ENCODE peak calls at places on chromosome 1, in ten cellular contexts. N is ovary; J is D341Med; C is left ventricle myocardium inferior; Z is AG04450; T is stimulated activated CD4-positive, alpha-beta T cell treated with anti-CD3 and anti-CD28 coated beads, Interleukin-12 subunit alpha, Interleukin-12 subunit beta, amount 100 ng/mL, for 24 hours; R is glomerular endothelial cell; I is T-helper 1 cell; K is GM23338; D is activated CD4-positive, alpha-beta T cell treated with anti-CD3 and anti-CD28 coated beads, Interleukin-2, amount 10 ng/mL, durations not matched to agents 7 days and 5 days. A is an unnamed sample.

GRCh38 chr1:152107984-152108898 is 7.0 kb downstream of the TCHH start:
- DNase-seq in N (no peak), J (no peak), C (peak; percentile 23), Z (no peak), T (no peak), R (peak; percentile 12), I (no peak), K (peak; percentile 78), D (no peak), A (no peak)

GRCh38 chr1:203590559-203590958 is 36.1 kb upstream of the ATP2B4 start:
- DNase-seq in N (no peak), J (no peak), C (no peak), Z (no peak), T (no peak), R (no peak), I (no peak), K (no peak), D (no peak), A (no peak)

GRCh38 chr1:211549092-211549749 is 29.7 kb downstream of the SLC30A1 start:
- DNase-seq in N (no peak), J (peak; percentile 19), C (peak; percentile 58), Z (no peak), T (no peak), R (no peak), I (no peak), K (no peak), D (no peak), A (no peak)

GRCh38 chr1:193486671-193487229 is 300.3 kb upstream of the B3GALT2 start:
- DNase-seq in N (no peak), J (no peak), C (no peak), Z (no peak), T (no peak), R (no peak), I (no peak), K (no peak), D (no peak), A (no peak)

GRCh38 chr1:110872745-110873435 is at the start of gene CD53:
- DNase-seq in N (no peak), J (no peak), C (no peak), Z (no peak), T (no peak), R (no peak), I (no peak), K (no peak), D (peak; percentile 75), A (peak; percentile 51)

GRCh38 chr1:58249729-58250586 is 296.6 kb downstream of the OMA1 start:
- DNase-seq in N (no peak), J (peak; percentile 58), C (peak; percentile 21), Z (no peak), T (no peak), R (no peak), I (no peak), K (peak; percentile 92), D (no peak), A (no peak)

GRCh38 chr1:201142011-201142853 is 12.0 kb downstream of the TMEM9 start:
- DNase-seq in N (no peak), J (peak; percentile 83), C (peak; percentile 64), Z (no peak), T (no peak), R (no peak), I (no peak), K (no peak), D (no peak), A (no peak)

GRCh38 chr1:179143332-179143731 is 61.5 kb downstream of the TOR3A start:
- DNase-seq in N (no peak), J (no peak), C (no peak), Z (peak; percentile 74), T (no peak), R (no peak), I (no peak), K (no peak), D (no peak), A (no peak)

GRCh38 chr1:34759472-34760357 is at the start of gene GJB4:
- DNase-seq in N (no peak), J (no peak), C (no peak), Z (no peak), T (no peak), R (no peak), I (no peak), K (peak; percentile 61), D (no peak), A (no peak)

GRCh38 chr1:9293512-9294439 is 1.1 kb downstream of the SPSB1 start:
- DNase-seq in N (no peak), J (peak; percentile 66), C (peak; percentile 37), Z (no peak), T (no peak), R (no peak), I (no peak), K (peak; percentile 49), D (peak; percentile 45), A (peak; percentile 23)

GRCh38 chr1:182599339-182599738 is 4.8 kb downstream of the RGS16 start:
- DNase-seq in N (no peak), J (no peak), C (no peak), Z (no peak), T (no peak), R (no peak), I (no peak), K (peak; percentile 72), D (peak; percentile 27), A (no peak)

GRCh38 chr1:38803647-38804046 is 55.9 kb downstream of the RRAGC start:
- DNase-seq in N (no peak), J (no peak), C (no peak), Z (no peak), T (no peak), R (peak; percentile 5), I (no peak), K (no peak), D (no peak), A (no peak)

GRCh38 chr1:229669333-229669732 is 43.3 kb downstream of the URB2 start:
- DNase-seq in N (no peak), J (no peak), C (no peak), Z (no peak), T (no peak), R (no peak), I (no peak), K (no peak), D (no peak), A (no peak)

GRCh38 chr1:192844360-192844759 is 35.5 kb downstream of the RGS2 start:
- DNase-seq in N (no peak), J (no peak), C (no peak), Z (no peak), T (no peak), R (no peak), I (no peak), K (no peak), D (no peak), A (no peak)

GRCh38 chr1:94305704-94306103 is 68.3 kb upstream of the ARHGAP29 start:
- DNase-seq in N (no peak), J (no peak), C (no peak), Z (no peak), T (no peak), R (no peak), I (no peak), K (no peak), D (no peak), A (no peak)

GRCh38 chr1:9687876-9688582 is 36.5 kb downstream of the PIK3CD start:
- DNase-seq in N (peak; percentile 19), J (peak; percentile 61), C (no peak), Z (no peak), T (no peak), R (no peak), I (no peak), K (peak; percentile 67), D (no peak), A (no peak)

GRCh38 chr1:108717774-108718316 is 5.1 kb downstream of the FNDC7 start:
- DNase-seq in N (no peak), J (no peak), C (no peak), Z (no peak), T (no peak), R (no peak), I (no peak), K (no peak), D (no peak), A (no peak)

GRCh38 chr1:182394055-182394775 is 2.6 kb upstream of the GLUL start:
- DNase-seq in N (no peak), J (no peak), C (no peak), Z (no peak), T (no peak), R (no peak), I (no peak), K (no peak), D (no peak), A (no peak)

GRCh38 chr1:113943028-113943811 is 14.1 kb downstream of the HIPK1 start:
- DNase-seq in N (no peak), J (no peak), C (no peak), Z (no peak), T (no peak), R (no peak), I (no peak), K (no peak), D (no peak), A (no peak)

GRCh38 chr1:206128192-206128591 is 11.0 kb upstream of the AVPR1B start:
- DNase-seq in N (no peak), J (no peak), C (no peak), Z (no peak), T (no peak), R (no peak), I (no peak), K (no peak), D (no peak), A (no peak)

GRCh38 chr1:202200669-202201068 is 7.1 kb downstream of the LGR6 start:
- DNase-seq in N (no peak), J (no peak), C (peak; percentile 60), Z (no peak), T (no peak), R (no peak), I (no peak), K (no peak), D (no peak), A (no peak)

GRCh38 chr1:59043796-59044195 is 253.1 kb upstream of the FGGY start:
- DNase-seq in N (peak; percentile 56), J (no peak), C (peak; percentile 75), Z (peak; percentile 58), T (no peak), R (no peak), I (no peak), K (no peak), D (no peak), A (no peak)

GRCh38 chr1:245969274-245969673 is 537.8 kb downstream of the SMYD3 start:
- DNase-seq in N (no peak), J (no peak), C (no peak), Z (peak; percentile 79), T (no peak), R (no peak), I (no peak), K (no peak), D (no peak), A (no peak)

GRCh38 chr1:84298336-84298687 is 3.2 kb upstream of the SAMD13 start:
- DNase-seq in N (peak; percentile 9), J (peak; percentile 88), C (peak; percentile 66), Z (no peak), T (no peak), R (no peak), I (no peak), K (peak; percentile 49), D (peak; percentile 53), A (peak; percentile 8)

GRCh38 chr1:89995595-89996397 is 886 bp downstream of the ZNF326 start:
- DNase-seq in N (no peak), J (no peak), C (no peak), Z (no peak), T (no peak), R (peak; percentile 20), I (no peak), K (no peak), D (no peak), A (no peak)

GRCh38 chr1:24555591-24556413 is at the start of gene NCMAP:
- DNase-seq in N (no peak), J (no peak), C (peak; percentile 24), Z (no peak), T (no peak), R (no peak), I (peak; percentile 33), K (peak; percentile 70), D (peak; percentile 33), A (peak; percentile 39)

GRCh38 chr1:200311256-200311655 is 98.6 kb downstream of the ZNF281 start:
- DNase-seq in N (no peak), J (no peak), C (no peak), Z (no peak), T (no peak), R (no peak), I (no peak), K (no peak), D (no peak), A (no peak)

GRCh38 chr1:170664828-170665617 is 1.1 kb downstream of the PRRX1 start:
- DNase-seq in N (peak; percentile 48), J (peak; percentile 53), C (peak; percentile 55), Z (no peak), T (no peak), R (no peak), I (no peak), K (peak; percentile 66), D (no peak), A (no peak)

A was measured in effector CD4-positive, alpha-beta T cell.